ENCODE peak calls at places on chromosome 17, in seven cellular contexts. H, S, O, C, Y, X and U are unnamed samples. For H3K9me3, the result is how much of the 10 kb centered on the place peaks cover.

GRCh38 chr17:596763-597644 is 117.6 kb downstream of the VPS53 start:
- DNase-seq in Y (no peak), S (no peak), O (no peak), H (peak), C (no peak), X (no peak), U (no peak)

GRCh38 chr17:10579270-10579669 is 29.8 kb upstream of the MYH2 start:
- DNase-seq in Y (no peak), S (no peak), C (no peak), X (no peak), H (peak), O (no peak), U (no peak)

GRCh38 chr17:11140028-11140427 is 101.0 kb upstream of the SHISA6 start:
- DNase-seq in S (no peak), C (no peak), Y (peak), O (no peak), X (no peak), H (no peak), U (no peak)

GRCh38 chr17:62725791-62726249 is 82.3 kb downstream of the MARCHF10 start:
- DNase-seq in O (no peak), H (peak), Y (no peak), X (no peak), C (no peak), S (no peak), U (no peak)

GRCh38 chr17:81514735-81515529 is 2.3 kb upstream of the ACTG1 start:
- DNase-seq in C (peak), X (peak), Y (peak), H (peak), S (peak), O (peak), U (no peak)

GRCh38 chr17:7589204-7589868 is 558 bp downstream of the SOX15 start:
- DNase-seq in O (no peak), S (peak), X (peak), H (peak), C (peak), Y (peak), U (peak)

GRCh38 chr17:66964930-66965800 is 658 bp downstream of the CACNG4 start:
- DNase-seq in X (peak), H (peak), Y (no peak), O (peak), C (no peak), S (no peak), U (no peak)

GRCh38 chr17:65723356-65723928 is 162.0 kb upstream of the AXIN2 start:
- DNase-seq in O (no peak), Y (no peak), X (no peak), C (no peak), H (peak), S (no peak), U (no peak)

GRCh38 chr17:65797809-65798208 is 236.4 kb upstream of the AXIN2 start:
- DNase-seq in C (no peak), H (peak), Y (no peak), X (peak), O (peak), S (no peak), U (no peak)

GRCh38 chr17:55086635-55087058 is 118.1 kb downstream of the STXBP4 start:
- DNase-seq in H (peak), O (no peak), S (no peak), C (no peak), Y (no peak), X (no peak), U (no peak)

GRCh38 chr17:45320349-45320930 is 3.6 kb upstream of the MAP3K14 start:
- DNase-seq in H (peak), O (no peak), Y (no peak), S (no peak), X (no peak), C (no peak), U (no peak)

GRCh38 chr17:45394913-45395568 is 37.6 kb downstream of the ARHGAP27 start:
- DNase-seq in Y (peak), H (peak), C (no peak), X (peak), S (peak), O (peak), U (no peak)

GRCh38 chr17:64349949-64350348 is 40.7 kb downstream of the PECAM1 start:
- DNase-seq in O (no peak), H (no peak), Y (no peak), X (no peak), S (no peak), C (no peak), U (no peak)

GRCh38 chr17:76493505-76494167 is 7.6 kb downstream of the RHBDF2 start:
- DNase-seq in H (no peak), C (peak), X (no peak), Y (no peak), S (no peak), O (no peak), U (no peak)

GRCh38 chr17:31724026-31724425 is 135.0 kb downstream of the COPRS start:
- DNase-seq in O (no peak), H (no peak), S (no peak), C (no peak), Y (no peak), X (no peak), U (no peak)

GRCh38 chr17:48051706-48052486 is 3.7 kb downstream of the NFE2L1 start:
- DNase-seq in O (peak), H (no peak), Y (peak), C (no peak), S (peak), X (peak), U (no peak)

GRCh38 chr17:41324180-41325075 is 8.9 kb upstream of the KRTAP17-1 start:
- DNase-seq in S (no peak), O (peak), X (no peak), H (peak), Y (no peak), C (no peak), U (no peak)

GRCh38 chr17:78390241-78391050 is 12.0 kb downstream of the PGS1 start:
- DNase-seq in O (no peak), X (peak), S (no peak), Y (peak), C (no peak), H (peak), U (no peak)

GRCh38 chr17:882827-883585 is 96.6 kb downstream of the NXN start:
- DNase-seq in Y (peak), O (peak), X (no peak), C (no peak), S (peak), H (no peak), U (no peak)

GRCh38 chr17:28170771-28171170 is 128.3 kb downstream of the NLK start:
- DNase-seq in Y (no peak), H (no peak), S (no peak), X (no peak), C (no peak), O (no peak), U (no peak)

GRCh38 chr17:50519141-50519834 is 11.0 kb downstream of the MYCBPAP start:
- DNase-seq in Y (no peak), O (no peak), X (no peak), H (peak), C (no peak), S (no peak), U (no peak)

GRCh38 chr17:71726320-71726719 is 394.5 kb upstream of the SOX9 start:
- DNase-seq in S (no peak), X (no peak), H (no peak), C (no peak), Y (no peak), O (no peak), U (no peak)

GRCh38 chr17:65564793-65565192 is 3.3 kb upstream of the AXIN2 start:
- DNase-seq in C (no peak), S (no peak), X (no peak), O (peak), Y (peak), H (no peak), U (no peak)

GRCh38 chr17:78544876-78545755 is 32.1 kb downstream of the DNAH17 start:
- DNase-seq in S (no peak), H (peak), Y (no peak), C (no peak), O (no peak), X (no peak), U (no peak)

GRCh38 chr17:1495265-1495664 is 2.8 kb upstream of the MYO1C start:
- DNase-seq in C (no peak), S (no peak), Y (peak), X (no peak), O (no peak), H (no peak), U (no peak)

GRCh38 chr17:41785091-41785875 is 1.2 kb downstream of the JUP start:
- DNase-seq in S (no peak), H (peak), X (no peak), O (peak), C (no peak), Y (peak), U (no peak)

GRCh38 chr17:39627170-39627716 is 491 bp downstream of the PPP1R1B start:
- DNase-seq in Y (no peak), X (no peak), S (no peak), C (no peak), O (no peak), H (no peak), U (no peak)

GRCh38 chr17:28426081-28426519 is 20.1 kb upstream of the SLC46A1 start:
- DNase-seq in H (peak), O (peak), X (peak), Y (no peak), S (no peak), C (no peak), U (no peak)

GRCh38 chr17:56880571-56880970 is 33.3 kb downstream of the TRIM25 start:
- DNase-seq in C (no peak), O (no peak), Y (no peak), X (no peak), S (no peak), H (no peak), U (no peak)

GRCh38 chr17:50213026-50214015 is 11.9 kb upstream of the COL1A1 start:
- DNase-seq in C (peak), Y (no peak), O (peak), H (no peak), X (no peak), S (no peak), U (no peak)

GRCh38 chr17:5665164-5665563 is 80.9 kb upstream of the NLRP1 start:
- DNase-seq in C (no peak), S (no peak), X (no peak), Y (no peak), O (no peak), H (no peak), U (no peak)

GRCh38 chr17:43691317-43691693 is 29.6 kb upstream of the MEOX1 start:
- DNase-seq in Y (no peak), S (no peak), C (no peak), X (no peak), O (no peak), H (no peak), U (no peak)

GRCh38 chr17:16623282-16623681 is 30.4 kb downstream of the ZNF624 start:
- DNase-seq in H (no peak), Y (no peak), C (no peak), S (no peak), X (no peak), O (no peak), U (no peak)

GRCh38 chr17:16622540-16623277 is 30.9 kb downstream of the ZNF624 start:
- DNase-seq in Y (no peak), C (no peak), S (no peak), X (no peak), O (no peak), H (no peak), U (no peak)

GRCh38 chr17:16617481-16618060 is 36.1 kb downstream of the ZNF624 start:
- DNase-seq in O (no peak), C (no peak), X (no peak), Y (no peak), H (no peak), S (no peak), U (no peak)
- H3K9me3 ChIP-seq in O (under half), C (under half), X (under half), Y (half or more), H (half or more), S (half or more), U (under half)

GRCh38 chr17:22695228-22695619 is 1002.9 kb downstream of the KCNJ18 start:
- DNase-seq in X (no peak), C (no peak), O (no peak), Y (no peak), H (no peak), S (no peak), U (no peak)
- H3K9me3 ChIP-seq in X (under half), C (under half), O (under half), Y (under half), H (under half), S (under half), U (under half)

GRCh38 chr17:68732301-68732749 is 131.2 kb upstream of the FAM20A start:
- DNase-seq in X (no peak), H (no peak), C (no peak), S (no peak), O (no peak), Y (no peak), U (no peak)

GRCh38 chr17:68734911-68735310 is 133.7 kb upstream of the FAM20A start:
- DNase-seq in S (no peak), C (no peak), X (no peak), O (no peak), Y (no peak), H (no peak), U (no peak)

GRCh38 chr17:68734202-68734825 is 133.1 kb upstream of the FAM20A start:
- DNase-seq in Y (no peak), X (no peak), H (no peak), S (no peak), C (no peak), O (no peak), U (no peak)

GRCh38 chr17:68733241-68734176 is 132.3 kb upstream of the FAM20A start:
- DNase-seq in O (no peak), Y (peak), S (no peak), H (no peak), C (no peak), X (peak), U (no peak)

GRCh38 chr17:68731465-68731864 is 130.3 kb upstream of the FAM20A start:
- DNase-seq in X (no peak), Y (no peak), S (no peak), C (no peak), O (no peak), H (no peak), U (no peak)
- H3K9me3 ChIP-seq in X (under half), Y (under half), S (under half), C (under half), O (under half), H (under half), U (under half)

GRCh38 chr17:21815352-21816063 is 123.2 kb downstream of the KCNJ18 start:
- DNase-seq in Y (no peak), H (no peak), O (no peak), C (no peak), S (no peak), X (no peak), U (no peak)
- H3K9me3 ChIP-seq in Y (under half), H (under half), O (under half), C (under half), S (under half), X (under half), U (under half)

DNA sequence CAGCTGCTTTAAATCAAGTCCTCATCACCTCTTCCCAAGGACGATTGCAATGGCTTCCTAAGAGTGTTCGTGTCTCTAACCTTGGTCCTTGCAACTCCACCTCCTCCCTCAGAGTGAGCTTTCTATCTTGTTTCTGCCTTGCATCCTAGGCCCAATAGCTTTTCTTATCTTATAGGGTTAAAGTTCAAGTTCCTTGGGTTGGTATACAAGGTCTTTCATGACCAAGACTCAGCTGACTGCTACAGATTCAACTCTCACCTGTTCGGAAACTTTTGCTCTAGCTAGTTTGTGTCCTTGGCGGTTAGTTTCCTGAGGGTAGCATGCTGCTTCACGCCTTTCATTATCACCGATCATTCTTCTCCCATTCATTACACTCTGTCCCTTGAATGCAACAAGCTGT is 10.6 kb downstream of the SPACA3 start:
- DNase-seq in C (no peak), O (no peak), S (no peak), X (no peak), H (no peak), Y (no peak), U (no peak)
- H3K9me3 ChIP-seq in C (under half), O (under half), S (under half), X (under half), H (under half), Y (under half), U (under half)